ENCODE peak calls at places on chromosomes 12 and 14, in ten cellular contexts. One of them, this sample, is unnamed.

GRCh38 chr12:53872367-53872766 is 66.3 kb upstream of the HOXC13 start:
- DNase-seq in nephron progenitor cell: no peak
- DNase-seq in tibial nerve: no peak
- DNase-seq in adrenal gland: no peak
- DNase-seq in choroid plexus epithelial cell: no peak
- DNase-seq in foreskin fibroblast: no peak
- DNase-seq in AG10803: no peak
- DNase-seq in CD4-positive, alpha-beta T cell: no peak
- DNase-seq in GM23338: no peak
- DNase-seq in endothelial cell: no peak
- DNase-seq in this sample: no peak

GRCh38 chr12:49296034-49296835 is 1.3 kb downstream of the PRPH start:
- DNase-seq in nephron progenitor cell: peak
- DNase-seq in tibial nerve: no peak
- DNase-seq in adrenal gland: no peak
- DNase-seq in choroid plexus epithelial cell: no peak
- DNase-seq in foreskin fibroblast: peak
- DNase-seq in AG10803: no peak
- DNase-seq in CD4-positive, alpha-beta T cell: peak
- DNase-seq in GM23338: peak
- DNase-seq in endothelial cell: peak
- DNase-seq in this sample: peak

GRCh38 chr14:72892879-72893635 is 844 bp downstream of the DPF3 start:
- DNase-seq in nephron progenitor cell: peak
- DNase-seq in tibial nerve: no peak
- DNase-seq in adrenal gland: peak
- DNase-seq in choroid plexus epithelial cell: peak
- DNase-seq in foreskin fibroblast: peak
- DNase-seq in AG10803: no peak
- DNase-seq in CD4-positive, alpha-beta T cell: peak
- DNase-seq in GM23338: peak
- DNase-seq in endothelial cell: peak
- DNase-seq in this sample: peak

GRCh38 chr12:81224626-81225025 is 146.7 kb downstream of the ACSS3 start:
- DNase-seq in nephron progenitor cell: no peak
- DNase-seq in tibial nerve: no peak
- DNase-seq in adrenal gland: no peak
- DNase-seq in choroid plexus epithelial cell: no peak
- DNase-seq in foreskin fibroblast: no peak
- DNase-seq in AG10803: no peak
- DNase-seq in CD4-positive, alpha-beta T cell: no peak
- DNase-seq in GM23338: no peak
- DNase-seq in endothelial cell: no peak
- DNase-seq in this sample: no peak

GRCh38 chr14:67833403-67833802 is 13.8 kb downstream of the RAD51B start:
- DNase-seq in nephron progenitor cell: no peak
- DNase-seq in tibial nerve: no peak
- DNase-seq in adrenal gland: no peak
- DNase-seq in choroid plexus epithelial cell: no peak
- DNase-seq in foreskin fibroblast: no peak
- DNase-seq in AG10803: no peak
- DNase-seq in CD4-positive, alpha-beta T cell: no peak
- DNase-seq in GM23338: no peak
- DNase-seq in endothelial cell: no peak
- DNase-seq in this sample: no peak

GRCh38 chr12:112133418-112133817 is 8.1 kb downstream of the TRAFD1 start:
- DNase-seq in nephron progenitor cell: no peak
- DNase-seq in tibial nerve: no peak
- DNase-seq in adrenal gland: no peak
- DNase-seq in choroid plexus epithelial cell: no peak
- DNase-seq in foreskin fibroblast: no peak
- DNase-seq in AG10803: no peak
- DNase-seq in CD4-positive, alpha-beta T cell: no peak
- DNase-seq in GM23338: no peak
- DNase-seq in endothelial cell: no peak
- DNase-seq in this sample: no peak

GRCh38 chr12:80484778-80485177 is 40.7 kb downstream of the PTPRQ start:
- DNase-seq in nephron progenitor cell: no peak
- DNase-seq in tibial nerve: no peak
- DNase-seq in adrenal gland: no peak
- DNase-seq in choroid plexus epithelial cell: no peak
- DNase-seq in foreskin fibroblast: no peak
- DNase-seq in AG10803: no peak
- DNase-seq in CD4-positive, alpha-beta T cell: no peak
- DNase-seq in GM23338: no peak
- DNase-seq in endothelial cell: no peak
- DNase-seq in this sample: no peak

GRCh38 chr14:52944267-52944666 is 6.6 kb downstream of the FERMT2 start:
- DNase-seq in nephron progenitor cell: no peak
- DNase-seq in tibial nerve: no peak
- DNase-seq in adrenal gland: no peak
- DNase-seq in choroid plexus epithelial cell: no peak
- DNase-seq in foreskin fibroblast: no peak
- DNase-seq in AG10803: no peak
- DNase-seq in CD4-positive, alpha-beta T cell: no peak
- DNase-seq in GM23338: no peak
- DNase-seq in endothelial cell: no peak
- DNase-seq in this sample: no peak

GRCh38 chr12:92290016-92290685 is 144.5 kb upstream of the BTG1 start:
- DNase-seq in nephron progenitor cell: no peak
- DNase-seq in tibial nerve: no peak
- DNase-seq in adrenal gland: no peak
- DNase-seq in choroid plexus epithelial cell: no peak
- DNase-seq in foreskin fibroblast: peak
- DNase-seq in AG10803: peak
- DNase-seq in CD4-positive, alpha-beta T cell: no peak
- DNase-seq in GM23338: no peak
- DNase-seq in endothelial cell: no peak
- DNase-seq in this sample: no peak

GRCh38 chr14:96662116-96662901 is 134.9 kb upstream of the VRK1 start:
- DNase-seq in nephron progenitor cell: no peak
- DNase-seq in tibial nerve: no peak
- DNase-seq in adrenal gland: no peak
- DNase-seq in choroid plexus epithelial cell: no peak
- DNase-seq in foreskin fibroblast: no peak
- DNase-seq in AG10803: no peak
- DNase-seq in CD4-positive, alpha-beta T cell: no peak
- DNase-seq in GM23338: no peak
- DNase-seq in endothelial cell: no peak
- DNase-seq in this sample: no peak

GRCh38 chr14:102645746-102646440 is 53.4 kb downstream of the RCOR1 start:
- DNase-seq in nephron progenitor cell: no peak
- DNase-seq in tibial nerve: no peak
- DNase-seq in adrenal gland: no peak
- DNase-seq in choroid plexus epithelial cell: peak
- DNase-seq in foreskin fibroblast: no peak
- DNase-seq in AG10803: peak
- DNase-seq in CD4-positive, alpha-beta T cell: no peak
- DNase-seq in GM23338: no peak
- DNase-seq in endothelial cell: no peak
- DNase-seq in this sample: no peak

GRCh38 chr12:63045020-63045860 is 105.8 kb downstream of the AVPR1A start:
- DNase-seq in nephron progenitor cell: no peak
- DNase-seq in tibial nerve: no peak
- DNase-seq in adrenal gland: no peak
- DNase-seq in choroid plexus epithelial cell: peak
- DNase-seq in foreskin fibroblast: peak
- DNase-seq in AG10803: peak
- DNase-seq in CD4-positive, alpha-beta T cell: no peak
- DNase-seq in GM23338: no peak
- DNase-seq in endothelial cell: no peak
- DNase-seq in this sample: no peak

GRCh38 chr14:89303452-89304435 is 113.3 kb downstream of the FOXN3 start:
- DNase-seq in nephron progenitor cell: peak
- DNase-seq in tibial nerve: peak
- DNase-seq in adrenal gland: peak
- DNase-seq in choroid plexus epithelial cell: peak
- DNase-seq in foreskin fibroblast: peak
- DNase-seq in AG10803: peak
- DNase-seq in CD4-positive, alpha-beta T cell: no peak
- DNase-seq in GM23338: no peak
- DNase-seq in endothelial cell: no peak
- DNase-seq in this sample: no peak

GRCh38 chr12:32983968-32984367 is 87.4 kb upstream of the PKP2 start:
- DNase-seq in nephron progenitor cell: no peak
- DNase-seq in tibial nerve: no peak
- DNase-seq in adrenal gland: no peak
- DNase-seq in choroid plexus epithelial cell: no peak
- DNase-seq in foreskin fibroblast: no peak
- DNase-seq in AG10803: no peak
- DNase-seq in CD4-positive, alpha-beta T cell: no peak
- DNase-seq in GM23338: peak
- DNase-seq in endothelial cell: no peak
- DNase-seq in this sample: no peak

GRCh38 chr12:26466709-26467108 is 271.3 kb downstream of the SSPN start:
- DNase-seq in nephron progenitor cell: no peak
- DNase-seq in tibial nerve: no peak
- DNase-seq in adrenal gland: no peak
- DNase-seq in choroid plexus epithelial cell: peak
- DNase-seq in foreskin fibroblast: no peak
- DNase-seq in AG10803: no peak
- DNase-seq in CD4-positive, alpha-beta T cell: no peak
- DNase-seq in GM23338: no peak
- DNase-seq in endothelial cell: no peak
- DNase-seq in this sample: no peak

DNA sequence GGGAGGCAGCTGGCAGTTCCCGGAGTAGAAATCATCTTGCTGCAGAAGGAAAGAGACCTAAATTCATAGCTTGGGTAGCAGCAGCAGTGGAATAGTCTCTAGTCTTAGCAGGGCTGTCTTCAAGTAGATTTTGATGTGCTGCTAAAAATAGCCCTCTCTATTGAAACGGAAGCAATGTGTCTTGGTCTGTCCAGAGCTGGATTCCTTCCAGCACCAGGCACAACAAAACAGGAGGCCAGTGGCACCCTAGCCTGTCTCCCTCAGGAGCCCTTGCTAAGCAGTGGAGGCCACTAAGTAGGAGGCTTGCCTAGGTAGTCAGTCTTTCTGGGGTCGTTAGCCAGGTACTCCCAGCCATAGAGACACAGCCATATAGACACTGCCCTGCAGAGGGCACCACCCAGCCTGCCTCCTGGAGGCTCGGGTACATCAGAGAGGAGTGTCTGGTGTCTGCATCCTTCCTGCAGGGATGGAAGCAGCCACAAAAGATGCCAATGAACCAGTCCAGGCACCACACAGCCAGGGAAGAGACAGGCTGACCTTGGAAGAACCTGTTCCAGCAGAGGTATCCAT is 97.5 kb downstream of the CRACR2A start:
- DNase-seq in nephron progenitor cell: no peak
- DNase-seq in tibial nerve: no peak
- DNase-seq in adrenal gland: no peak
- DNase-seq in choroid plexus epithelial cell: peak
- DNase-seq in foreskin fibroblast: peak
- DNase-seq in AG10803: no peak
- DNase-seq in CD4-positive, alpha-beta T cell: no peak
- DNase-seq in GM23338: peak
- DNase-seq in endothelial cell: peak
- DNase-seq in this sample: peak
- TF ChIP-seq CTCF in nephron progenitor cell: no peak
- TF ChIP-seq CTCF in tibial nerve: no peak
- TF ChIP-seq CTCF in adrenal gland: no peak
- TF ChIP-seq CTCF in choroid plexus epithelial cell: peak
- TF ChIP-seq CTCF in foreskin fibroblast: peak
- TF ChIP-seq CTCF in AG10803: peak
- TF ChIP-seq CTCF in CD4-positive, alpha-beta T cell: no peak
- TF ChIP-seq CTCF in GM23338: peak
- TF ChIP-seq CTCF in endothelial cell: no peak
- TF ChIP-seq CTCF in this sample: peak

DNA sequence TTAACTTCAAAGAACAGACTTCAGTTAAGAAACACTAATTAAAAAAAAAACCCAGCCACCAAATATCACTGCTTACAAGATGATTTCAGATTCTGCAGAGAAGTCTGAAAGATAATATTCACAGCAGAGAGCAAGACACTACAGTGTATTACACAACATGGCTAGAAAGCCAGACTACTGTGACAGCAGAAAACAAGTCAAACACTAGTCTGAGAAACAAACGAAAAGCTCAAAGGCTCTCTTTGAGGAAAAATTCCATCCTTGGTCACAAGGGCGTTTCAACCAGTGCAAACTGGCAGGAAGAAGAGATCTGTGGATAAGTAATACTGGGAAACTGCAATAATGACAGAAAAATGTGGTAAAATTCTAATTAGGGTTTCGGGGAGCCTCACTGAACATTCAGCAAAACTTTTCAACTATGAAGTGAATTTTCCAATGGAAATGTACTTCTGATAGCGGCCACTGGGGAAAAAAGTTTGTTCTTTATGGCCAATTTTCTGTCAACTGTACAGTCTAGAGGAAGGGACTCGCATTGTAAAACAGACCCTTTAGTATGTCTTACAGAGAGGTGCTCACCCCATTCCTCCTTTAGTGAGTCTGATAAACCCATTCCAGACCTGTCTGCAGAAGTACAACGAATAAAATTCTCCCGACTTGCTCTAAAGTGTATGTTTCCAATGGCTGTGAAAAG is 50.4 kb downstream of the ACADS start:
- DNase-seq in nephron progenitor cell: no peak
- DNase-seq in tibial nerve: no peak
- DNase-seq in adrenal gland: no peak
- DNase-seq in choroid plexus epithelial cell: peak
- DNase-seq in foreskin fibroblast: no peak
- DNase-seq in AG10803: no peak
- DNase-seq in CD4-positive, alpha-beta T cell: no peak
- DNase-seq in GM23338: no peak
- DNase-seq in endothelial cell: no peak
- DNase-seq in this sample: no peak
- TF ChIP-seq CTCF in nephron progenitor cell: peak
- TF ChIP-seq CTCF in tibial nerve: peak
- TF ChIP-seq CTCF in adrenal gland: peak
- TF ChIP-seq CTCF in choroid plexus epithelial cell: peak
- TF ChIP-seq CTCF in foreskin fibroblast: no peak
- TF ChIP-seq CTCF in AG10803: no peak
- TF ChIP-seq CTCF in CD4-positive, alpha-beta T cell: no peak
- TF ChIP-seq CTCF in GM23338: peak
- TF ChIP-seq CTCF in endothelial cell: peak
- TF ChIP-seq CTCF in this sample: no peak

GRCh38 chr12:87290505-87290904 is 738.7 kb downstream of the C12orf50 start:
- DNase-seq in nephron progenitor cell: no peak
- DNase-seq in tibial nerve: no peak
- DNase-seq in adrenal gland: no peak
- DNase-seq in choroid plexus epithelial cell: no peak
- DNase-seq in foreskin fibroblast: no peak
- DNase-seq in AG10803: no peak
- DNase-seq in CD4-positive, alpha-beta T cell: no peak
- DNase-seq in GM23338: no peak
- DNase-seq in endothelial cell: no peak
- DNase-seq in this sample: no peak
- TF ChIP-seq CTCF in nephron progenitor cell: no peak
- TF ChIP-seq CTCF in tibial nerve: no peak
- TF ChIP-seq CTCF in adrenal gland: no peak
- TF ChIP-seq CTCF in choroid plexus epithelial cell: no peak
- TF ChIP-seq CTCF in foreskin fibroblast: no peak
- TF ChIP-seq CTCF in AG10803: no peak
- TF ChIP-seq CTCF in CD4-positive, alpha-beta T cell: no peak
- TF ChIP-seq CTCF in GM23338: no peak
- TF ChIP-seq CTCF in endothelial cell: no peak
- TF ChIP-seq CTCF in this sample: no peak

GRCh38 chr14:105576525-105577088 is 50.2 kb downstream of the TMEM121 start:
- DNase-seq in nephron progenitor cell: no peak
- DNase-seq in tibial nerve: no peak
- DNase-seq in adrenal gland: no peak
- DNase-seq in choroid plexus epithelial cell: no peak
- DNase-seq in foreskin fibroblast: no peak
- DNase-seq in AG10803: no peak
- DNase-seq in CD4-positive, alpha-beta T cell: no peak
- DNase-seq in GM23338: no peak
- DNase-seq in endothelial cell: no peak
- DNase-seq in this sample: no peak
- TF ChIP-seq CTCF in nephron progenitor cell: no peak
- TF ChIP-seq CTCF in tibial nerve: no peak
- TF ChIP-seq CTCF in adrenal gland: no peak
- TF ChIP-seq CTCF in choroid plexus epithelial cell: no peak
- TF ChIP-seq CTCF in foreskin fibroblast: no peak
- TF ChIP-seq CTCF in AG10803: no peak
- TF ChIP-seq CTCF in CD4-positive, alpha-beta T cell: no peak
- TF ChIP-seq CTCF in GM23338: no peak
- TF ChIP-seq CTCF in endothelial cell: no peak
- TF ChIP-seq CTCF in this sample: no peak

This sample was measured in Calu3.